ENCODE peak calls at places on chromosomes 3 and 15, in four cellular contexts. C, Y, H and N are unnamed samples. For H3K4me1, the result is how much of the 10 kb centered on the place peaks cover.

GRCh38 chr3:50271314-50272072 is 2.5 kb downstream of the SEMA3B start:
- DNase-seq in C (no peak), Y (no peak), H (no peak), N (no peak)

GRCh38 chr3:191220908-191221307 is 21.9 kb downstream of the OSTN start:
- DNase-seq in C (no peak), Y (peak), H (no peak), N (no peak)

GRCh38 chr3:152818027-152818426 is 16.9 kb upstream of the P2RY1 start:
- DNase-seq in C (no peak), Y (no peak), H (no peak), N (no peak)

GRCh38 chr15:79071901-79072300 is 18.7 kb downstream of the RASGRF1 start:
- DNase-seq in C (no peak), Y (no peak), H (no peak), N (no peak)

GRCh38 chr3:78360849-78361248 is 1321.0 kb downstream of the ROBO2 start:
- DNase-seq in C (no peak), Y (no peak), H (no peak), N (no peak)

GRCh38 chr15:34647569-34648334 is 64.3 kb upstream of the GOLGA8B start:
- DNase-seq in C (no peak), Y (no peak), H (no peak), N (no peak)

GRCh38 chr3:186273586-186273985 is 88.4 kb downstream of the DGKG start:
- DNase-seq in C (no peak), Y (no peak), H (no peak), N (no peak)

GRCh38 chr15:50066202-50066601 is 52.8 kb downstream of the ATP8B4 start:
- DNase-seq in C (no peak), Y (no peak), H (no peak), N (no peak)

GRCh38 chr3:190130037-190130436 is 9.3 kb upstream of the P3H2 start:
- DNase-seq in C (no peak), Y (no peak), H (no peak), N (no peak)

GRCh38 chr3:195058311-195059005 is 212.5 kb downstream of the XXYLT1 start:
- DNase-seq in C (no peak), Y (no peak), H (no peak), N (no peak)

GRCh38 chr15:61227269-61228024 is 1.7 kb downstream of the RORA start:
- DNase-seq in C (peak), Y (no peak), H (no peak), N (peak)

GRCh38 chr3:34256021-34256420 is 457.6 kb downstream of the PDCD6IP start:
- DNase-seq in C (no peak), Y (no peak), H (no peak), N (no peak)

GRCh38 chr3:52277972-52278509 is 408 bp downstream of the WDR82 start:
- DNase-seq in C (peak), Y (peak), H (no peak), N (peak)

GRCh38 chr3:13221491-13221890 is 148.3 kb upstream of the IQSEC1 start:
- DNase-seq in C (no peak), Y (no peak), H (no peak), N (no peak)

GRCh38 chr15:101469520-101470288 is 19.8 kb downstream of the PCSK6 start:
- DNase-seq in C (no peak), Y (no peak), H (no peak), N (no peak)

GRCh38 chr3:153073636-153074035 is 88.4 kb upstream of the RAP2B start:
- DNase-seq in C (no peak), Y (no peak), H (no peak), N (no peak)

GRCh38 chr15:37019479-37020433 is 80.6 kb downstream of the MEIS2 start:
- DNase-seq in C (peak), Y (no peak), H (no peak), N (no peak)

GRCh38 chr3:140242818-140243276 is 307.9 kb downstream of the CLSTN2 start:
- DNase-seq in C (no peak), Y (no peak), H (no peak), N (no peak)

GRCh38 chr3:42660898-42661297 is 7.4 kb downstream of the ZBTB47 start:
- DNase-seq in C (no peak), Y (peak), H (no peak), N (no peak)

GRCh38 chr15:74326759-74327158 is 40.7 kb downstream of the CYP11A1 start:
- DNase-seq in C (no peak), Y (no peak), H (no peak), N (no peak)

GRCh38 chr3:113516115-113516505 is 1.2 kb upstream of the SPICE1 start:
- DNase-seq in C (no peak), Y (no peak), H (no peak), N (no peak)

GRCh38 chr3:41688595-41689380 is 273.1 kb downstream of the ULK4 start:
- DNase-seq in C (no peak), Y (no peak), H (no peak), N (no peak)

GRCh38 chr3:194203482-194204035 is 67.6 kb downstream of the HES1 start:
- DNase-seq in C (no peak), Y (no peak), H (peak), N (no peak)

GRCh38 chr15:60899322-60899966 is 329.7 kb downstream of the RORA start:
- DNase-seq in C (no peak), Y (no peak), H (no peak), N (no peak)

GRCh38 chr3:50248387-50248786 is 12.4 kb downstream of the GNAI2 start:
- DNase-seq in C (no peak), Y (no peak), H (no peak), N (no peak)

GRCh38 chr15:53834214-53834613 is 74.8 kb upstream of the WDR72 start:
- DNase-seq in C (no peak), Y (no peak), H (no peak), N (no peak)

GRCh38 chr3:63970596-63971468 is 52.5 kb downstream of the PSMD6 start:
- DNase-seq in C (no peak), Y (no peak), H (no peak), N (no peak)

GRCh38 chr15:73956276-73957086 is 30.2 kb downstream of the LOXL1 start:
- DNase-seq in C (no peak), Y (no peak), H (no peak), N (no peak)

GRCh38 chr15:66741646-66742045 is 39.6 kb downstream of the SMAD6 start:
- DNase-seq in C (no peak), Y (no peak), H (no peak), N (no peak)
- H3K4me1 ChIP-seq in C (under half), Y (under half), H (under half), N (under half)

GRCh38 chr3:48963591-48963990 is 26.4 kb upstream of the P4HTM start:
- DNase-seq in C (no peak), Y (no peak), H (no peak), N (no peak)
- H3K4me3 ChIP-seq in C (no peak), Y (no peak), H (no peak), N (no peak)

DNA sequence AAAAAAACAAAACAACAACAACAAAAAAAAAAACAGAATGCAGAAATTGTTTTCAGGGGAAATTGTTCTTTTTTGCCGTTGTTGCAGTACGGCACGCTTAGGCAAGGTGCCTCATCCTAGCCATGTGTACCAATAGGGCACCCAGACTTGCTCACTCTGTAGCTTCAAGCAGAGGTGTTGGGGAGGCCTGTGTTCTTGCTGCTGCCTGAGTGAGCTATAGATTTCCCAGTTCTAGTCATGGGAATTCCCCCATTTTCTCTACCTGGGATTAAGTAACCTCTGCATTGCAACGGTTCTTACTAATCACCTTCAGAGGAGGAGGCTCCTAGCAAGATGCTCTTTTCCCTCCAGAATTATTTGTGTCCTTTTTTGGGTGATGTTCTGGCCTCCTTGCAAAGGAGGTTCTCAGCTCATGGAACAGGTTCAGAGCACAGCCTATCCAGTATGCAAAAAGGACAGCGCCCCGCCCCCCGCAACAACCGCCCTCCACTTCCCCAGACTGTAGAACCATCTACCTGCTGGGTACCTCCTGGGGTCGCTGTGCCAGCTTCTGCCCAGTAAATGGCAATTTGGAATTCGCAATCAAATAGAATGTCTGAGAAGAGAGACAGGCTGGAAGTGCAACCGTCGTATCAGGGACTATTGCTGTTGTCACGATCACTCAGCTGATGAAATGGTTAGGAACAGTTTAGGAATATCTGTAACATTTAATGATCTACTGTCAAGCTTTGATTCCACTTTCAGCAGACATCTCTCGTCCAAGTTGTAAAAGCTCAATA is 13.1 kb upstream of the PARL start:
- DNase-seq in C (no peak), Y (no peak), H (no peak), N (no peak)
- TF ChIP-seq CTCF in C (no peak), Y (no peak), H (peak), N (no peak)

GRCh38 chr3:14886101-14886500 is 61.3 kb upstream of the NR2C2 start:
- DNase-seq in C (no peak), Y (no peak), H (peak), N (no peak)

GRCh38 chr3:14883226-14883625 is 64.2 kb upstream of the NR2C2 start:
- DNase-seq in C (no peak), Y (no peak), H (peak), N (no peak)

GRCh38 chr3:14885307-14885706 is 62.1 kb upstream of the NR2C2 start:
- DNase-seq in C (no peak), Y (no peak), H (peak), N (no peak)

GRCh38 chr3:14880486-14881179 is 61.9 kb downstream of the FGD5 start:
- DNase-seq in C (no peak), Y (peak), H (peak), N (no peak)

DNA sequence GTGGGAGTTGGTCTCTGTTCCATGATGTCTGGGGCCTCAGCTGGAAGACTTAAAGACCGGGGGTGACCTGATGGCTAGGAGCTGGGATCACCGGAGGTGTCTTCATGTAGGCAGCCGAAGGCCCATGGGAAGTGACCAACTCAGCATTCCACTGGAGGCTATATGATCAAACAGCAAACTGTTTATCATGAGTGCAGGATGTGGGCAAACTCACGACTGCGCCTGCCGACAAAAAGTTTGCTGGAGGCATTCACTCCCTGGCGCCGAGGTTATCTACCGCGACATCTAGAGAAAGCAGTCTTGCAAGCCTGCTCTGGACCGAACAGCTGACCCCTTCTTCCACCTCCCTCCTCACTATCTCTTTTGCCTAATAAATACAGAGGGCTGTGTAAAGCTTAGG is 62.7 kb upstream of the NR2C2 start:
- DNase-seq in C (no peak), Y (no peak), H (peak), N (no peak)
- H3K4me1 ChIP-seq in C (under half), Y (under half), H (half or more), N (under half)

GRCh38 chr3:58463942-58464271 is 28.0 kb upstream of the KCTD6 start:
- DNase-seq in C (no peak), Y (no peak), H (no peak), N (no peak)
- H3K4me3 ChIP-seq in C (no peak), Y (no peak), H (no peak), N (no peak)

GRCh38 chr15:63465104-63465503 is 39.3 kb upstream of the USP3 start:
- DNase-seq in C (no peak), Y (no peak), H (no peak), N (no peak)

GRCh38 chr15:63463793-63464192 is 40.6 kb upstream of the USP3 start:
- DNase-seq in C (no peak), Y (no peak), H (no peak), N (no peak)

GRCh38 chr15:63469190-63469589 is 35.2 kb upstream of the USP3 start:
- DNase-seq in C (no peak), Y (peak), H (no peak), N (no peak)

GRCh38 chr15:63469984-63470383 is 34.4 kb upstream of the USP3 start:
- DNase-seq in C (no peak), Y (no peak), H (no peak), N (no peak)

GRCh38 chr15:63466378-63467192 is 37.8 kb upstream of the USP3 start:
- DNase-seq in C (no peak), Y (peak), H (peak), N (no peak)
- TF ChIP-seq CTCF in C (peak), Y (peak), H (peak), N (peak)